ENCODE peak calls at places on chromosomes 11 and 22, in nine cellular contexts. A is heart right ventricle, Q is pancreas, N is upper lobe of right lung, S is gastrocnemius medialis, R is hepatocyte, V is lower lobe of right lung, G is mammary epithelial cell, B is cardiac muscle cell. L is an unnamed sample.

GRCh38 chr11:20672575-20672974 is 3.2 kb downstream of the NELL1 start:
- DNase-seq in G (no peak), S (no peak), A (no peak), B (peak), V (no peak), R (no peak), Q (no peak), N (no peak), L (no peak)

GRCh38 chr22:27107824-27108223 is 450.4 kb downstream of the MIAT start:
- DNase-seq in N (no peak), A (peak), V (no peak), S (peak), G (peak), Q (peak), R (peak), B (peak), L (peak)

GRCh38 chr11:70233511-70233919 is 30.4 kb downstream of the FADD start:
- DNase-seq in S (no peak), G (peak), V (no peak), R (peak), Q (no peak), N (no peak), B (peak), A (no peak), L (no peak)

GRCh38 chr11:117166491-117166890 is 12.1 kb upstream of the SIDT2 start:
- DNase-seq in A (no peak), R (no peak), S (no peak), Q (no peak), G (no peak), B (no peak), V (no peak), N (no peak), L (no peak)

GRCh38 chr11:72150882-72151281 is 15.4 kb downstream of the FOLR3 start:
- DNase-seq in R (no peak), S (no peak), N (no peak), A (no peak), V (no peak), Q (no peak), B (no peak), G (no peak), L (no peak)

GRCh38 chr22:39900306-39901227 is at the start of gene GRAP2:
- DNase-seq in N (no peak), G (no peak), V (no peak), R (no peak), S (no peak), Q (no peak), B (no peak), A (no peak), L (no peak)

GRCh38 chr22:35835998-35836691 is 118.5 kb downstream of the APOL5 start:
- DNase-seq in V (no peak), B (peak), N (no peak), R (peak), S (peak), Q (peak), G (peak), A (peak), L (peak)

GRCh38 chr11:60345489-60345888 is 18.4 kb downstream of the MS4A6E start:
- DNase-seq in B (peak), N (no peak), A (peak), S (no peak), Q (no peak), V (peak), G (no peak), R (peak), L (no peak)

GRCh38 chr11:118820412-118821357 is 29.7 kb upstream of the DDX6 start:
- DNase-seq in V (peak), N (peak), G (peak), A (peak), S (peak), R (peak), B (no peak), Q (peak), L (peak)

GRCh38 chr11:22674470-22675426 is 8.3 kb downstream of the GAS2 start:
- DNase-seq in B (no peak), R (peak), V (no peak), A (no peak), S (no peak), N (no peak), Q (peak), G (no peak), L (no peak)

GRCh38 chr22:43060213-43060612 is 29.0 kb downstream of the TTLL1 start:
- DNase-seq in R (peak), Q (no peak), S (no peak), G (no peak), N (no peak), V (peak), B (peak), A (no peak), L (no peak)

GRCh38 chr11:113505541-113506375 is 30.6 kb upstream of the DRD2 start:
- DNase-seq in V (no peak), S (no peak), G (peak), N (no peak), Q (no peak), A (no peak), B (peak), R (peak), L (peak)

GRCh38 chr11:134248910-134249480 is 4.2 kb downstream of the THYN1 start:
- DNase-seq in S (no peak), A (no peak), V (no peak), Q (no peak), N (no peak), G (no peak), B (no peak), R (no peak), L (no peak)

GRCh38 chr11:134126197-134126822 is 57.4 kb downstream of the JAM3 start:
- DNase-seq in B (peak), R (peak), S (no peak), Q (no peak), A (no peak), N (no peak), G (peak), V (no peak), L (no peak)

GRCh38 chr11:103281301-103281700 is 172.1 kb downstream of the DYNC2H1 start:
- DNase-seq in B (no peak), V (no peak), N (no peak), Q (no peak), G (peak), A (no peak), S (no peak), R (no peak), L (no peak)

GRCh38 chr11:16946477-16947282 is 67.5 kb downstream of the PLEKHA7 start:
- DNase-seq in A (no peak), Q (no peak), N (no peak), S (no peak), V (no peak), R (no peak), B (no peak), G (no peak), L (peak)

GRCh38 chr22:40215266-40215665 is 37.5 kb downstream of the TNRC6B start:
- DNase-seq in A (no peak), B (no peak), N (peak), S (peak), V (peak), R (no peak), Q (no peak), G (no peak), L (no peak)

GRCh38 chr11:80593981-80594380 is 1153.2 kb upstream of the TENM4 start:
- DNase-seq in Q (no peak), V (no peak), A (no peak), S (no peak), N (no peak), G (peak), R (peak), B (peak), L (no peak)

GRCh38 chr22:48452766-48453165 is 1374.9 kb downstream of the BRD1 start:
- DNase-seq in R (no peak), V (peak), Q (no peak), A (no peak), N (peak), S (no peak), G (no peak), B (no peak), L (no peak)

GRCh38 chr11:85539740-85540139 is 87.4 kb downstream of the DLG2 start:
- DNase-seq in A (no peak), N (no peak), Q (no peak), B (no peak), G (no peak), S (no peak), R (no peak), V (no peak), L (no peak)

DNA sequence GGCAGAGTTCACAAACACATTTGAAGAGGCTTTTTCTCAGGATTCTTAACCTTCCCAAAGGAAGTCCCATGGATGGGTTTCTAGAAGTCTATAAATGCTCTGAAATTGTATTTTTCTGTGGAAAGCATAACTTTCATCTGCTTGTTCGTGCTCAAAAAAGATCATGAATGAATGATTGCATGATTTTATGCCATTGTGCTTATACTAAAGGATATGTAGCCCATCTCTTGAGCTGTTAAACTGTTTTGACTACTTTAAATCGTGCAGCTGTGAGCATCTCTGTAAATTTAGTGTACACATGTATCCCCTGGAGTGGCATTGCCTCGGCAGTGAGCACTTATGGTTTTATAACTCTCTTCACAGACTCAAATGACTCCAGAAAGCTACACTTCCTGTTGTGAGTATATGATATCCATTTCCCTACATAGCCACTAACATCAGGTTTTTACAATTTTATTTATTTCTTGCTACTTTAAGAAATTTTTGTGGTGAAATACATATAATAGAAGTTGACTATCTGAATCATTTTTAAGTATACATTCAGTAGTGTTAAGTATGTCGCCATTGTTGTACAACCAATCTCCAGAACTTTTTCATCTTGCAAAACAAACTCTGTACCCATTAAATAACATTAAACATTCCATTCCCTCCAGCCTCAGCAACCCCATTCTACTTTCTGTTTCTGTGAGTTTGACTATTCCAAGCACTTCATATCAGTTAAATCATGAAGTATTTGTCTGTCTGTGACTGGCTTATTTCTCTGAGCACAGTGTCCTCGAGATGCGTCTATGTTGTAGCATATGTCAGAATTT is 8.0 kb downstream of the NEAT1 start:
- DNase-seq in N (no peak), R (peak), Q (no peak), A (no peak), S (no peak), B (peak), V (no peak), G (peak), L (peak)
- H3K4me3 ChIP-seq in N (peak), R (no peak), Q (no peak), A (peak), S (peak), B (no peak), V (peak), G (no peak), L (peak)

DNA sequence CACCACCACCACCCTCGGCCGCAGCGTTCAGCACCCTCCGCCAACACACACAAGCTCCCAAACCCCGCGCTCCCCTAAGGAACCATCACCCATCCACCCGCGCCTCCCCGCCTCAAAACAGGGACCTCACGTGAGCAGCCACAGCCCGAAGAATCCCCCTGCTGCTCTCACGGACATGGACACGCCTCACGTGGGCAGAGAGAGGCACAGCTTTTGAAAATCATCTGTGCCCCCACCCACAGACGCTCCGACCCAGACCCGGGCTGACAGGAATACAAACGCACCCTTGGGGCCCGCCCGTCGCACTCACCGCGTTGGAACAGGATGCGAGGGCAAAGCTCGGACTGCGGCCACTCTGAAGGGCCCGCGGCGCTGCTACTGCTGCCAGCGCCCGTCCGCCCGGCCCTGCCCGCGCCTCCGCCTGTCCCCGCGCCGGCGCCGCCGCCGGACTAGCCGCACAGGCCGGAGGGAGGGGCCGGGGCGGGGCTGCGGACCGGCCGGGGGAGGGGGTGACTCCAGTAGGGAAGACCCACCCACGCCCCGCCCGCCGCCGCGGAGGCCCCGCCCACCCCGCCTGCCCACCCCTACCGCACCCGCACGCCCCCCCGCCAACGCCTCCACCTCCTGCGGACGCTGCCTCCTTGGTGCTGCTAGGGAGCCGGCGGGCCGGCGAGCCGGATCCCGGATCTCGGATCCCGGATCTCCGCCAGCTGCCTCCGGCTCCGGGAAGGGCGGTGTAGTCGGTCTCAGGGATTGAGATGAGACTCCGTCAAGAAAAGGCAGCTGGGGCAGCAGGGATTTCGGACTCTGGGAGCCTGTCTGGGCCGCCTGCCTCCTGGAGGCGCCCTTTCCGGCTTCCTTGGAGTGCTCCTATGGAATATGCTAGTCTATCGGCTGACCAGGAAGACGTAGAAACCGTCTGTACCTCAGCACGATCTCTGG is at the start of gene TRIM3:
- DNase-seq in A (peak), N (peak), B (peak), V (peak), Q (peak), S (peak), G (peak), R (peak), L (peak)
- H3K27ac ChIP-seq in A (peak), N (peak), B (peak), V (peak), Q (peak), S (peak), G (peak), R (peak), L (peak)

DNA sequence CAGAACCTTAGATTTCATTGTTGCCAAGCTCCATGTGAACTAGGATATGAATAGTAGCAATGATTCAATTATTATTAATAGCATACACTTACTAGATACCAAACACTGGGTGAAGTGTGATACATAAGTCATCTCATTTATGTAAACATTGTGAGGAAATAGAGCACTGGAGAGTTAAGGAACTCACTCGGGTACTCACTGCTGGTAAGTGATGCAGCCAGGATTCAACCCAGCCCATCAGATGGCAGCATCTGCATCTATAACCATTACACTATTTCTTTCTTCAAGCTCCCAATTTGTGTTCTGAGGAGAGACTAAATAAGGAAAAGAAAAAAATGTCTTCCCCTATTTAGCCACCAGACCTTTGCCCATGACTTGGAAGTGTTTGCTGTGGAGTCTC is 10.2 kb upstream of the ALG8 start:
- DNase-seq in S (no peak), V (no peak), N (no peak), A (no peak), B (peak), Q (no peak), R (peak), G (peak), L (no peak)
- TF ChIP-seq CTCF in S (no peak), V (no peak), N (peak), A (peak), B (peak), Q (no peak), R (peak), G (peak), L (peak)

GRCh38 chr11:115501895-115502589 is 2.2 kb downstream of the CADM1 start:
- DNase-seq in R (peak), G (peak), V (no peak), S (no peak), A (no peak), Q (no peak), N (no peak), B (no peak), L (no peak)
- H3K4me3 ChIP-seq in R (peak), G (peak), V (peak), S (peak), A (peak), Q (no peak), N (peak), B (peak), L (peak)

GRCh38 chr11:1868636-1869291 is 15.9 kb downstream of the LSP1 start:
- DNase-seq in N (peak), R (no peak), Q (no peak), B (no peak), S (no peak), A (peak), G (no peak), V (peak), L (no peak)
- H3K27ac ChIP-seq in N (no peak), R (no peak), Q (no peak), B (no peak), S (peak), A (peak), G (no peak), V (no peak), L (peak)

DNA sequence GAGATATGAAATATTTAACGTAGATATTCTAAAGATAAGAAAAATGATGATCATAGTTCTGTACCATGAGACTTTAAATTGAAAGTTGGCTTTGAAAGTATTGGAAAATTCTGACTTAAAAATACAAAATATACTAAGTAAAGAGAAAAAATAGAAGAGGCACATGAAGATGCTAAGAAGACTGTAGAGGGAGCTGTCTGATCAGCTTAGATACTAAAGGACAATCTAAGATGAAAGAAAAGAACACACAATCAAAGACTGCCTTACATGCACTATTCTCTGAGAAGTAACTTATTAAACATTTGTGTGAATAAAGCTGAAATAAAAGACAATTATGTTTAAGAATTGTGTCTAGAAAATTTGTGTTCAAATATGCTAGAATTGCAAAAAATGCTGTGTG is 55.1 kb downstream of the RBMXL2 start:
- DNase-seq in R (peak), A (no peak), Q (no peak), B (peak), S (no peak), V (no peak), G (peak), N (no peak), L (no peak)
- TF ChIP-seq CTCF in R (peak), A (peak), Q (no peak), B (peak), S (no peak), V (no peak), G (peak), N (peak), L (peak)

DNA sequence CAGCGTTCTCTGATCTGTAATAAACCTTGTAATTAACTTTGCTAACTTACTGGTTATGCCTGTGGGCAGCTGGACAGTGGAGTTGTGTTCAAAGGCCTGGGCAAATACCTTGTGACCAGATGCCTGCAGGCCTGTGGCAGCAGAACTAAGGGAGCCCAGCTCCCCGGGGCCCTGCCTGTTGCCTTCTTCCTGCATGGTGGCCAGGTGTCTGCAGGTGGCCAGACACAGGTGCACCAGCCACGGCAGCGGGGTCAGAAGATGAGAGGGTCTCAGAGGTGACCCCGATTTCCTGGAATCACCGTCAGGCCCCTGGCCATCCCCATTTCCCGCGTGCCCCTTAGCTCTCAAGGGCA is 127.2 kb downstream of the OSBP2 start:
- DNase-seq in S (no peak), B (no peak), N (no peak), A (no peak), V (no peak), R (no peak), Q (no peak), G (no peak), L (no peak)
- H3K4me3 ChIP-seq in S (peak), B (peak), N (peak), A (peak), V (peak), R (no peak), Q (peak), G (peak), L (peak)

GRCh38 chr22:49530671-49531532 is 296.8 kb downstream of the BRD1 start:
- DNase-seq in Q (no peak), A (no peak), G (no peak), R (no peak), B (no peak), V (no peak), N (no peak), S (no peak), L (no peak)
- H3K27ac ChIP-seq in Q (no peak), A (no peak), G (no peak), R (no peak), B (no peak), V (no peak), N (no peak), S (no peak), L (no peak)

DNA sequence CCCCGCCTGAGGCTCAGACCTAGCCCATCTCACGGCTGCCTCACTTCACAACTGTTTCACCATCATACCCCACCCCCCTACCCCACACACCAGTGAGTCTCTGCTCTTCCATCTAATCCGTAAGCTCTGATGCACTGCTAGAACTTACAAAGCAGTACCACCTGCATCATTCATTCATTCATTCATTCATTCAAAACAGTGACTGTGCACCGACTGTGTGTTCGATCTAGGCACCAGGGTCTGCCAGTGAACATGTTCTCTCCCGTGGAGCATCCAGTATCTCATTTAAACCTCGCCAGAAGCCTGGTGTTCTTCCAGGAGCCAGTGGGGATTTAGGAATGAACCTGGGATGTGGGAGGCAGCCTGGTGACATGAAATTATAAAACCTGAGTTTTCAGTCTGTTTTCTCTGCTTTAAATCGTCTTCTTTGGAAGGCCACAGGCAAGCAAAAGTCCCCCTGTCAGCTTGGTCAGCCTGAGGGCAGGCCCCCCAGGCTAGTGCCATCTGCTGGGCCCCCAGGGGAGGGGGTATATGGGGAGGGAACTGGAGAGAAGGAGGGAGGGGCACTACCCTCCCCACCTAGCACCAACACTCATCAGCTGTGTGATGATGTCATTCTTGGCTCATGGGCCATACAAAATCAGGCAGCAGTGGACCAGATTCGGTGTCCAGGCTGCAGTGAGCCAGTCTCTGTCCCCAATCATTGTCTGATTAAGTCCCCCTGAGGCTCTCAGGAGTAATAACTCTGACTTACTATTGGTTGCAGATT is 18.4 kb downstream of the TMPRSS6 start:
- DNase-seq in Q (no peak), G (no peak), S (no peak), R (no peak), N (no peak), A (no peak), B (no peak), V (no peak), L (no peak)
- TF ChIP-seq CTCF in Q (no peak), G (no peak), S (no peak), R (no peak), N (no peak), A (no peak), B (no peak), V (no peak), L (no peak)

L was measured in right atrium auricular region.